ENCODE peak calls at places on chromosome 1, in seven cellular contexts. P, A, B, S, K, N and J are unnamed samples.

GRCh38 chr1:200351826-200352549 is 57.8 kb downstream of the ZNF281 start:
- DNase-seq in B (no peak), P (no peak), K (peak; percentile 98), A (peak; percentile 98), N (peak; percentile 54), S (no peak), J (no peak)

GRCh38 chr1:17933991-17934390 is 173.6 kb upstream of the IGSF21 start:
- DNase-seq in N (no peak), K (no peak), B (no peak), A (no peak), P (no peak), S (no peak), J (no peak)

GRCh38 chr1:180836414-180836813 is 76.3 kb upstream of the KIAA1614 start:
- DNase-seq in B (no peak), N (no peak), S (no peak), K (no peak), P (no peak), A (no peak), J (no peak)

GRCh38 chr1:209652121-209652742 is at the start of gene LAMB3:
- DNase-seq in B (no peak), S (no peak), A (no peak), K (no peak), P (no peak), N (peak; percentile 82), J (no peak)

GRCh38 chr1:93766451-93766850 is 84.8 kb upstream of the BCAR3 start:
- DNase-seq in S (no peak), B (no peak), N (peak; percentile 77), P (no peak), A (no peak), K (no peak), J (peak; percentile 79)

GRCh38 chr1:168360151-168360550 is 79.5 kb downstream of the TBX19 start:
- DNase-seq in B (no peak), K (peak; percentile 48), P (no peak), N (no peak), A (no peak), S (no peak), J (peak; percentile 37)

GRCh38 chr1:36159614-36160387 is 3.8 kb downstream of the MAP7D1 start:
- DNase-seq in S (no peak), N (no peak), P (no peak), B (no peak), K (no peak), A (no peak), J (no peak)

GRCh38 chr1:186595969-186596368 is 84.3 kb downstream of the PTGS2 start:
- DNase-seq in K (no peak), P (no peak), A (peak; percentile 7), S (no peak), B (no peak), N (no peak), J (no peak)

GRCh38 chr1:3033795-3034100 is 12.5 kb downstream of the ACTRT2 start:
- DNase-seq in A (no peak), P (no peak), S (no peak), B (no peak), K (no peak), N (no peak), J (no peak)

GRCh38 chr1:30804822-30805221 is 47.2 kb upstream of the LAPTM5 start:
- DNase-seq in K (no peak), P (no peak), N (no peak), S (no peak), A (no peak), B (no peak), J (peak; percentile 61)

GRCh38 chr1:210143465-210144062 is 89.0 kb upstream of the SERTAD4 start:
- DNase-seq in K (peak; percentile 71), P (peak; percentile 13), N (peak; percentile 85), S (peak; percentile 54), B (peak; percentile 34), A (peak; percentile 68), J (peak; percentile 62)

GRCh38 chr1:109392037-109392787 is 5.5 kb downstream of the SORT1 start:
- DNase-seq in P (no peak), A (no peak), B (no peak), K (no peak), S (no peak), N (no peak), J (no peak)

GRCh38 chr1:180901221-180901990 is 11.3 kb upstream of the KIAA1614 start:
- DNase-seq in A (no peak), P (no peak), N (no peak), K (no peak), B (no peak), S (no peak), J (no peak)

GRCh38 chr1:206908038-206908437 is 10.8 kb downstream of the IL24 start:
- DNase-seq in P (no peak), N (no peak), B (no peak), K (no peak), S (no peak), A (no peak), J (no peak)

GRCh38 chr1:206909167-206909882 is 12.1 kb downstream of the IL24 start:
- DNase-seq in N (peak; percentile 49), K (no peak), S (no peak), B (peak; percentile 80), A (no peak), P (no peak), J (peak; percentile 59)

GRCh38 chr1:206911064-206911663 is 10.6 kb downstream of the FCMR start:
- DNase-seq in B (no peak), K (peak; percentile 71), S (no peak), A (peak; percentile 78), P (no peak), N (peak; percentile 18), J (peak; percentile 44)

GRCh38 chr1:206907304-206907991 is 10.2 kb downstream of the IL24 start:
- DNase-seq in S (peak; percentile 37), K (no peak), N (peak; percentile 9), A (no peak), P (no peak), B (peak; percentile 54), J (peak; percentile 67)

DNA sequence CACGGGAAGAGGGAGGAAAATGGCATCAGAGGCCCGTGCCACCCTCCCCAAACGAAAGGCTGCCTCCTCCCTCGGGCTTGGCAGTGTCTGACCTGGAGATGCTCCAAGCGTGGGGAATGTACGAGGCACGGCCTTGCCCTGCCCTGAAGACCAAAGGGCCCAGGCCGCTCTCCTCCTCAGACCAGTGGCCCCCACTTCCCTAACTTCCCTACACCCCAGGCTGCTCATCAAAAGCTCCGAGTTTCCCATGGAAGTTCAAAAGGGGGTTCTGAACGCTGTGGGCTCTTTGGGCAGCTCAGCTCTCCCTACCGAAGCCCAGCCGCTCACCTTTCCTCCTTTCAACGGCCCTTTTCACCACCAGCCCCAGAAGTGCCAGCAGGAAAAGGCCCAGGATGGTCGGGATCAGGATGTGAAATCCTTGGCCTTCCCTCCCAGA is 11.8 kb downstream of the FCMR start:
- DNase-seq in P (no peak), N (no peak), K (no peak), B (no peak), A (no peak), S (no peak), J (peak; percentile 34)
- H3K9ac ChIP-seq in P (no peak overlapping the region), N (no peak overlapping the region), K (peak overlapping the region; percentile 21), B (no peak overlapping the region), A (no peak overlapping the region), S (no peak overlapping the region), J (peak overlapping the region; percentile 52)

GRCh38 chr1:6857831-6858230 is 72.6 kb downstream of the CAMTA1 start:
- DNase-seq in S (no peak), P (no peak), K (no peak), A (no peak), N (no peak), B (no peak), J (no peak)
- H3K18ac ChIP-seq in S (no peak overlapping the region), P (no peak overlapping the region), K (no peak overlapping the region), A (no peak overlapping the region), N (no peak overlapping the region), B (no peak overlapping the region), J (no peak overlapping the region)

GRCh38 chr1:172141351-172142000 is 279.0 kb upstream of the C1orf105 start:
- DNase-seq in B (no peak), K (peak; percentile 41), A (no peak), N (no peak), P (no peak), S (no peak), J (no peak)
- H3K27ac ChIP-seq in B (no peak overlapping the region), K (peak overlapping the region; percentile 70), A (peak overlapping the region; percentile 26), N (no peak overlapping the region), P (no peak overlapping the region), S (no peak overlapping the region), J (no peak overlapping the region)

GRCh38 chr1:1421907-1422464 is 910 bp upstream of the ANKRD65 start:
- DNase-seq in N (no peak), P (no peak), B (no peak), A (no peak), S (no peak), K (no peak), J (no peak)

GRCh38 chr1:1420654-1421134 is 382 bp downstream of the ANKRD65 start:
- DNase-seq in K (no peak), S (no peak), N (no peak), A (no peak), B (peak; percentile 34), P (no peak), J (no peak)

GRCh38 chr1:1422465-1423244 is 1.6 kb upstream of the ANKRD65 start:
- DNase-seq in A (peak; percentile 50), N (peak; percentile 88), S (no peak), B (peak; percentile 79), P (no peak), K (peak; percentile 28), J (peak; percentile 99)

GRCh38 chr1:1419812-1420653 is 1.0 kb downstream of the ANKRD65 start:
- DNase-seq in N (no peak), B (peak; percentile 53), K (no peak), P (no peak), S (no peak), A (no peak), J (no peak)

GRCh38 chr1:1421147-1421906 is at the start of gene ANKRD65:
- DNase-seq in K (no peak), P (no peak), A (no peak), N (no peak), B (peak; percentile 37), S (no peak), J (no peak)
- H3K9ac ChIP-seq in K (no peak within 1 kb of the TSS), P (peak within 1 kb of the TSS; percentile 85), A (no peak within 1 kb of the TSS), N (no peak within 1 kb of the TSS), B (no peak within 1 kb of the TSS), S (peak within 1 kb of the TSS; percentile 86), J (peak within 1 kb of the TSS; percentile 62)

GRCh38 chr1:42741706-42742105 is 1.7 kb upstream of the CLDN19 start:
- DNase-seq in N (no peak), B (no peak), A (no peak), K (no peak), S (no peak), P (no peak), J (no peak)

GRCh38 chr1:42743302-42744029 is 3.4 kb upstream of the CLDN19 start:
- DNase-seq in P (no peak), N (peak; percentile 98), S (no peak), K (no peak), A (no peak), B (peak; percentile 23), J (no peak)

GRCh38 chr1:42742617-42743301 is 2.7 kb upstream of the CLDN19 start:
- DNase-seq in B (peak; percentile 25), N (no peak), S (no peak), A (no peak), K (no peak), P (no peak), J (no peak)

GRCh38 chr1:42740756-42741580 is 932 bp upstream of the CLDN19 start:
- DNase-seq in N (no peak), P (no peak), S (no peak), K (no peak), A (no peak), B (peak; percentile 84), J (peak; percentile 58)

DNA sequence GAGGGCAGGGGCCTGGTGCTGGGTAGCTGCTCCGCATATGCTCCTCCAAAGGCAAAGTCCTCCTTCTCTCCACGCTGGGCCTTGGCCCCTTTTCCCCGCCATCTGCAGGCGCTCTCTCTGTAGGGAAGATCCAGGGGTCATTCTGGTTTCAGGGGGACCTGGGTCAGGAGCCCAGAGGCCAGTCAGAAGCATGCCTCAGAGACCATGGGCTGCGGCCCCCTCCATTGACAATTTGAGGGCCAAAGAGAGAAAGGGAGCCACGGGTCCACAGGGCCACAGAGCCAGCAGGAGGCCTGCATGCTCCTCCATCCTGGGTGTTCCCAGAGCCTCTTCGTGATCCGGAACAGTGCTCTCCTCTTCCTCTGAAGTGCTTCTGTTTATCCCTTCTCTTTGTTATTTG is 2.1 kb upstream of the CLDN19 start:
- DNase-seq in A (no peak), K (no peak), N (no peak), B (no peak), S (no peak), P (no peak), J (no peak)
- H3K18ac ChIP-seq in A (no peak overlapping the region), K (no peak overlapping the region), N (no peak overlapping the region), B (no peak overlapping the region), S (no peak overlapping the region), P (no peak overlapping the region), J (no peak overlapping the region)